ENCODE peak calls at places on chromosomes 3 and 15, in seven cellular contexts. C is Peyer's patch, E is breast epithelium, N is tibial nerve, M is prostate gland, K is body of pancreas, Q is IMR-90. P is an unnamed sample.

GRCh38 chr3:50532062-50532705 is 28.8 kb upstream of the CACNA2D2 start:
- DNase-seq in Q (no peak), K (no peak), C (no peak), E (no peak), N (no peak), M (no peak), P (no peak)

GRCh38 chr3:171028025-171028778 is 1.7 kb upstream of the SLC2A2 start:
- DNase-seq in E (no peak), K (peak; percentile 43), Q (peak; percentile 92), M (no peak), N (no peak), C (peak; percentile 79), P (no peak)

GRCh38 chr3:50523170-50523865 is 19.9 kb upstream of the CACNA2D2 start:
- DNase-seq in E (no peak), N (no peak), K (peak; percentile 28), C (no peak), Q (no peak), M (no peak), P (no peak)

GRCh38 chr3:196322-197153 is at the start of gene CHL1:
- DNase-seq in M (no peak), N (no peak), Q (no peak), K (no peak), E (no peak), C (peak; percentile 44), P (peak; percentile 17)

GRCh38 chr3:106740116-106740515 is 637.1 kb upstream of the CCDC54 start:
- DNase-seq in N (no peak), M (no peak), E (no peak), K (no peak), C (no peak), Q (no peak), P (no peak)

GRCh38 chr3:102059145-102059943 is 210.0 kb downstream of the NFKBIZ start:
- DNase-seq in C (peak; percentile 75), M (no peak), E (no peak), N (no peak), K (no peak), Q (no peak), P (no peak)

GRCh38 chr3:126056681-126057546 is 27.0 kb downstream of the SLC41A3 start:
- DNase-seq in K (no peak), N (no peak), E (no peak), M (no peak), Q (peak; percentile 2), C (peak; percentile 89), P (no peak)

GRCh38 chr3:150434263-150434662 is 26.2 kb downstream of the TSC22D2 start:
- DNase-seq in M (no peak), N (no peak), K (no peak), Q (no peak), E (no peak), C (no peak), P (no peak)

GRCh38 chr15:33242669-33243191 is 48.2 kb upstream of the FMN1 start:
- DNase-seq in Q (no peak), M (no peak), K (no peak), E (no peak), N (no peak), C (no peak), P (no peak)

GRCh38 chr3:24496529-24497482 is 2.2 kb upstream of the THRB start:
- DNase-seq in E (no peak), Q (peak; percentile 4), N (peak; percentile 39), C (peak; percentile 77), M (peak; percentile 30), K (peak; percentile 87), P (no peak)

GRCh38 chr15:67098768-67099282 is 33.4 kb downstream of the SMAD3 start:
- DNase-seq in Q (no peak), C (no peak), M (no peak), E (no peak), K (no peak), N (no peak), P (no peak)

GRCh38 chr15:89781055-89781454 is 4.9 kb downstream of the MESP2 start:
- DNase-seq in K (no peak), C (peak; percentile 65), N (no peak), E (no peak), Q (no peak), M (no peak), P (no peak)

GRCh38 chr3:194691481-194692281 is 6.0 kb downstream of the FAM43A start:
- DNase-seq in N (no peak), E (no peak), C (peak; percentile 65), K (no peak), Q (no peak), M (no peak), P (peak; percentile 68)
- TF ChIP-seq POLR2A in N (no peak), E (no peak), C (no peak), K (no peak), Q (no peak), M (no peak), P (no peak)

GRCh38 chr15:88627463-88627862 is 6.3 kb downstream of the AEN start:
- DNase-seq in M (no peak), E (no peak), N (no peak), C (peak; percentile 93), K (no peak), Q (no peak), P (no peak)
- TF ChIP-seq POLR2A in M (no peak), E (no peak), N (no peak), C (no peak), K (no peak), Q (no peak), P (peak; percentile 35)

DNA sequence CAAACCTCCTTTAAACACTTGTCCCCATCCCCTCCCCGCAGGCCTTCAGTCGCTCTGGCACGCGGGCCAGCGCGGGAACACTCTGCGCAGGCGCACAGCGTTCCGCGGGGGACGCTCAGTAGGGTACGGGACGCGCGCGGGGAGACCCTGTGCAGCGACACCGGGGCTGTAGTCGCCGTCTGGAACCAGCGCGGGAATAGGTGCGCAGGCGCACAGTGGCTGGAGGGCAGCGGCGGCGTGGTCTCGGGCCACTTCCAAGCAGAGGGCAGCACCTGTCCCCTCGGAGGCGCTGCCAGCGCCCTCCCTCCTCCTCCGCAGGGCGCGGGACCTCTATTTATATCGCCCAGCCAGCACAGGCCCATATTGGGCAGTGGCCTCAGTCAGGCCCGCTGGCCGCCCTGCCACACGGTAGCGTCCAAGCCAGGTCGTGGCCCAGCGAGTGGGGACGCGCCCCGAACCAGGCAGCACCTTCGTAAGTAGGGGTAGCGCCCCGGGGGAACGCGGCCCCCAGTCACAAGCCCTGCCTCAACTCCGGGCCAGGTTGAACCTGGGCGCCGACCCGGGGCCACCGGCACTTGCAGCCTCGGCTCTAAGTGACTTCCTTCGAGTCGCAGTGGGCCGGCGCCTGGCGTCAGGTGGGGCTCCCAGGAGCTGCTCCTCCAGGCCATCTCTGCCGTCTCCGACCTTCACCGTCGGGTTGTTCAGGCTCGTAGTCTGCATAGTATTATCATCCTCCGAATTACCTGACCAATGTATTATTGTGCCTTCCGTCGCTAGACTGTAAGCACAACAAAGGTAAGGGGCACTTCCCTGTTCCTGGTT is at the start of gene KBTBD12:
- DNase-seq in C (no peak), M (no peak), K (peak; percentile 73), E (no peak), N (no peak), Q (no peak), P (no peak)
- TF ChIP-seq POLR2A in C (no peak), M (no peak), K (peak; percentile 38), E (no peak), N (no peak), Q (no peak), P (no peak)

DNA sequence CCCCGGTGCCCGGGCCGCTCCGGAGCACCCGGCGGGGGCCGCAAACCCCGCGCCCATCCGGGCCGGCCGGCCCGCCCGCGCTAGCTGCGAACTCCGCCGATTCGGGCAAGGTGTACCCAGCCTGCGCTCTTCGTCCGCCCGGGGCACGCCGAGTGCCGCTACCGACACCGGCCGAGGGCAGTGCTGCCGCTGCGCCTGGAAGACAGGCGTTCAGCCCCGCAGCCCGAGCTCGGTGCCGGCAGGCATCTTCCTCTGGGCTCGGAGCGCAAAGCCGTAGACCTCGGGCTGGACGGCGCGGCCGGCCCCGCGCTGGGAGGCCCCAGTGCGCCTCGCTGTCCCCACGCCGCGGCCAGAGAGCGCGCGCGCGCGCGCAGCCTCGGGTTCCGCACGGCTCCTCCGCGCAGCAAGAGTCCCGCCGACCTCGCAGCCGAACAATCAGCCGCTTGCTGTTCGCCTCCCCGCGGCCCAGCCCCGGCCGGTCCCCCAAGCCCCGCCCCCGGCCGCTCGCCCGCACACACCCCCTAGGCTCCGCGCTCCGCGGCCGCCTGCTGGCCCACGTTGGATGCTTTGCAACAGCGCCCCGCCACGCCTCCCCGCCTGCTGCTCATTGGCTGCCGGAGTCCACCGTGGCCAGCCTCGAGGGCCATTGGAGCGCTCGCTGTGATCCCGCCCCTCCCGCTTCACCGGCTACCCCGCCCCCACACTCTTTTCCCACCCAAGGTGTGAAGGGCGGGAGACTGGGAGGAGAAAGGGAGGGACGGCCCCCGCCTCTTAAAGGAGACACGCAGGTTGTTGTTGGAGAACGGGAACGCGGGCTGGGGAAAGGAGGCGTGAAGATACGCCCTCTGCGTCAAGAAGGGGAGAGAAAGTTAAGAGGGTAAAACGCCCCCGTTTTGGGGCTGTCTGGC is at the start of gene LRIG1:
- DNase-seq in E (peak; percentile 100), K (peak; percentile 100), Q (peak; percentile 97), C (peak; percentile 100), M (peak; percentile 100), N (peak; percentile 99), P (peak; percentile 84)
- TF ChIP-seq POLR2A in E (no peak), K (peak; percentile 91), Q (peak; percentile 92), C (peak; percentile 74), M (peak; percentile 86), N (peak; percentile 79), P (peak; percentile 85)

DNA sequence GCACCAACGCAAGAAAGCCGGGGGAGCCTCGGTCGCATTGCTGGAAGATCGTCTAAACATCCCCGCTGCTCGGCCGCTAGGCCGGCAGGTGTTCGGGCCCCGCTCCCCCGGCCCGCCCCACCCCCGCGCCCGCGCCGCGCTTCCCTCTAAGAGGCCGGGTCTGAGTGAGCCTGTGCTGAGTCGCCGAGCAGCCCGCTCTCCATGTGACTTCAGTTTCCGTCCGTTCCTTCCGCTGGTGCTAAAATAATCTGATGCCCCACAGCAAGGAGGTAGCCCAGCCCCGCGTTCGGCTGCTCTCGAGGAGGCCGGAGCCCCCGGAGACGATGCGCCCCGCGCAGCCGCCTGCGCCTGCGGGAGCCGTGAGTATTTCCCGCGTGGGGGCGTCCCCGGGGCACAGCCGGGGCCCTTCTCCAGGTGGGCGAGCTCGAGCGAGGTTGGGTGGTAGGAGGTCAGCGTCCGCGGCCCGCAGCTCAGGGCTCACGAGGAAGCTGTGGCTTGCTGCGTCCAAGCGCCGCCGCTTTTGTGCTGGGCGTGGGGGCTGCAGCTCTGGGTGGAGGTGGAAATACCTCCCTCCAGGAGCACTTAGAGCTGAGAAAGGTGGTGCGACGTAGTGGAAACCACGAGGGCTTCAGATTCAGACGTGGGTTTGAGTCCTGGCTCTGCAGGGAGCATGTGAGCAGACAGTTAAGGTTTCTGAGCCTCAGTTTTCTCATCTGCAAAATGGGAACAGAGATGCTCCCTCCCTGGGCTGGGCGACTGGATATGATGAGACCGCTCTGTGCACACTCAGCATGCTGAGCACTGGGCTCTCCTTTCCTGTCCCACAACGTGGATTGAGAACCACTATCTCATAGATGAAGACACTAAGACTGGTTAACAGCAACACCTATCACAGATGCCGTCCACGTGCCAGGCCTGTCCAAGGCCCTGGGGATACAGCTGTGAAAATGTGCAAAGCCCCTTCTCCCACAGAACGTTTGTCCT is at the start of gene NRROS:
- DNase-seq in K (peak; percentile 44), C (peak; percentile 93), E (no peak), N (peak; percentile 42), M (peak; percentile 29), Q (peak; percentile 38), P (peak; percentile 71)
- TF ChIP-seq POLR2A in K (peak; percentile 16), C (peak; percentile 20), E (no peak), N (peak; percentile 49), M (no peak), Q (no peak), P (peak; percentile 81)

GRCh38 chr15:63048115-63048985 is 5.8 kb downstream of the TPM1 start:
- DNase-seq in C (peak; percentile 95), N (peak; percentile 83), K (peak; percentile 94), Q (peak; percentile 92), M (peak; percentile 89), E (peak; percentile 91), P (peak; percentile 92)
- TF ChIP-seq POLR2A in C (peak; percentile 91), N (peak; percentile 57), K (peak; percentile 85), Q (peak; percentile 79), M (peak; percentile 63), E (no peak), P (no peak)